ENCODE peak calls at places on chromosome 1, in eight cellular contexts. One of them, this sample, is unnamed.

GRCh38 chr1:242629396-242629795 is 104.9 kb upstream of the PLD5 start:
- DNase-seq in GM23338: no peak
- DNase-seq in GM23248: no peak
- DNase-seq in fibroblast of lung: no peak
- DNase-seq in PC-3: peak; percentile 85
- DNase-seq in K562: no peak
- DNase-seq in hepatocyte: no peak
- DNase-seq in mammary epithelial cell: peak; percentile 99
- DNase-seq in this sample: no peak

GRCh38 chr1:220956861-220957605 is 77.8 kb downstream of the HLX start:
- DNase-seq in GM23338: no peak
- DNase-seq in GM23248: peak; percentile 99
- DNase-seq in fibroblast of lung: peak; percentile 98
- DNase-seq in PC-3: peak; percentile 95
- DNase-seq in K562: peak; percentile 56
- DNase-seq in hepatocyte: peak; percentile 26
- DNase-seq in mammary epithelial cell: peak; percentile 88
- DNase-seq in this sample: peak; percentile 6

GRCh38 chr1:115463347-115463746 is 125.3 kb upstream of the NGF start:
- DNase-seq in GM23338: no peak
- DNase-seq in GM23248: no peak
- DNase-seq in fibroblast of lung: no peak
- DNase-seq in PC-3: peak; percentile 63
- DNase-seq in K562: no peak
- DNase-seq in hepatocyte: peak; percentile 55
- DNase-seq in mammary epithelial cell: peak; percentile 25
- DNase-seq in this sample: no peak

GRCh38 chr1:199855580-199855979 is 171.9 kb upstream of the NR5A2 start:
- DNase-seq in GM23338: no peak
- DNase-seq in GM23248: peak; percentile 89
- DNase-seq in fibroblast of lung: peak; percentile 68
- DNase-seq in PC-3: peak; percentile 72
- DNase-seq in K562: no peak
- DNase-seq in hepatocyte: no peak
- DNase-seq in mammary epithelial cell: peak; percentile 80
- DNase-seq in this sample: no peak

GRCh38 chr1:58524353-58524945 is 22.1 kb downstream of the OMA1 start:
- DNase-seq in GM23338: no peak
- DNase-seq in GM23248: peak; percentile 35
- DNase-seq in fibroblast of lung: no peak
- DNase-seq in PC-3: no peak
- DNase-seq in K562: no peak
- DNase-seq in hepatocyte: no peak
- DNase-seq in mammary epithelial cell: no peak
- DNase-seq in this sample: no peak

GRCh38 chr1:95583811-95584210 is 349.8 kb downstream of the RWDD3 start:
- DNase-seq in GM23338: peak; percentile 5
- DNase-seq in GM23248: no peak
- DNase-seq in fibroblast of lung: no peak
- DNase-seq in PC-3: no peak
- DNase-seq in K562: no peak
- DNase-seq in hepatocyte: no peak
- DNase-seq in mammary epithelial cell: no peak
- DNase-seq in this sample: peak; percentile 25

GRCh38 chr1:169289016-169289415 is 78.6 kb downstream of the NME7 start:
- DNase-seq in GM23338: no peak
- DNase-seq in GM23248: no peak
- DNase-seq in fibroblast of lung: no peak
- DNase-seq in PC-3: no peak
- DNase-seq in K562: no peak
- DNase-seq in hepatocyte: no peak
- DNase-seq in mammary epithelial cell: no peak
- DNase-seq in this sample: no peak

GRCh38 chr1:204398197-204399125 is 13.2 kb downstream of the PPP1R15B start:
- DNase-seq in GM23338: peak; percentile 97
- DNase-seq in GM23248: peak; percentile 82
- DNase-seq in fibroblast of lung: peak; percentile 57
- DNase-seq in PC-3: peak; percentile 100
- DNase-seq in K562: peak; percentile 80
- DNase-seq in hepatocyte: peak; percentile 91
- DNase-seq in mammary epithelial cell: peak; percentile 75
- DNase-seq in this sample: peak; percentile 89

GRCh38 chr1:29569971-29570634 is 333.8 kb downstream of the PTPRU start:
- DNase-seq in GM23338: no peak
- DNase-seq in GM23248: peak; percentile 97
- DNase-seq in fibroblast of lung: peak; percentile 100
- DNase-seq in PC-3: peak; percentile 99
- DNase-seq in K562: peak; percentile 6
- DNase-seq in hepatocyte: peak; percentile 65
- DNase-seq in mammary epithelial cell: peak; percentile 100
- DNase-seq in this sample: no peak

GRCh38 chr1:218537131-218537904 is 192.2 kb downstream of the TGFB2 start:
- DNase-seq in GM23338: no peak
- DNase-seq in GM23248: peak; percentile 79
- DNase-seq in fibroblast of lung: peak; percentile 71
- DNase-seq in PC-3: peak; percentile 90
- DNase-seq in K562: no peak
- DNase-seq in hepatocyte: no peak
- DNase-seq in mammary epithelial cell: peak; percentile 62
- DNase-seq in this sample: no peak

GRCh38 chr1:173122958-173123852 is 72.5 kb upstream of the TNFSF18 start:
- DNase-seq in GM23338: peak; percentile 61
- DNase-seq in GM23248: peak; percentile 89
- DNase-seq in fibroblast of lung: peak; percentile 88
- DNase-seq in PC-3: no peak
- DNase-seq in K562: peak; percentile 4
- DNase-seq in hepatocyte: peak; percentile 85
- DNase-seq in mammary epithelial cell: peak; percentile 91
- DNase-seq in this sample: peak; percentile 65

GRCh38 chr1:7916431-7916830 is 24.2 kb downstream of the TNFRSF9 start:
- DNase-seq in GM23338: no peak
- DNase-seq in GM23248: no peak
- DNase-seq in fibroblast of lung: no peak
- DNase-seq in PC-3: no peak
- DNase-seq in K562: no peak
- DNase-seq in hepatocyte: no peak
- DNase-seq in mammary epithelial cell: no peak
- DNase-seq in this sample: no peak

GRCh38 chr1:7912145-7912544 is 28.5 kb downstream of the TNFRSF9 start:
- DNase-seq in GM23338: no peak
- DNase-seq in GM23248: no peak
- DNase-seq in fibroblast of lung: no peak
- DNase-seq in PC-3: no peak
- DNase-seq in K562: no peak
- DNase-seq in hepatocyte: no peak
- DNase-seq in mammary epithelial cell: no peak
- DNase-seq in this sample: no peak

GRCh38 chr1:7915826-7916225 is 24.8 kb downstream of the TNFRSF9 start:
- DNase-seq in GM23338: no peak
- DNase-seq in GM23248: no peak
- DNase-seq in fibroblast of lung: no peak
- DNase-seq in PC-3: no peak
- DNase-seq in K562: no peak
- DNase-seq in hepatocyte: no peak
- DNase-seq in mammary epithelial cell: no peak
- DNase-seq in this sample: no peak

DNA sequence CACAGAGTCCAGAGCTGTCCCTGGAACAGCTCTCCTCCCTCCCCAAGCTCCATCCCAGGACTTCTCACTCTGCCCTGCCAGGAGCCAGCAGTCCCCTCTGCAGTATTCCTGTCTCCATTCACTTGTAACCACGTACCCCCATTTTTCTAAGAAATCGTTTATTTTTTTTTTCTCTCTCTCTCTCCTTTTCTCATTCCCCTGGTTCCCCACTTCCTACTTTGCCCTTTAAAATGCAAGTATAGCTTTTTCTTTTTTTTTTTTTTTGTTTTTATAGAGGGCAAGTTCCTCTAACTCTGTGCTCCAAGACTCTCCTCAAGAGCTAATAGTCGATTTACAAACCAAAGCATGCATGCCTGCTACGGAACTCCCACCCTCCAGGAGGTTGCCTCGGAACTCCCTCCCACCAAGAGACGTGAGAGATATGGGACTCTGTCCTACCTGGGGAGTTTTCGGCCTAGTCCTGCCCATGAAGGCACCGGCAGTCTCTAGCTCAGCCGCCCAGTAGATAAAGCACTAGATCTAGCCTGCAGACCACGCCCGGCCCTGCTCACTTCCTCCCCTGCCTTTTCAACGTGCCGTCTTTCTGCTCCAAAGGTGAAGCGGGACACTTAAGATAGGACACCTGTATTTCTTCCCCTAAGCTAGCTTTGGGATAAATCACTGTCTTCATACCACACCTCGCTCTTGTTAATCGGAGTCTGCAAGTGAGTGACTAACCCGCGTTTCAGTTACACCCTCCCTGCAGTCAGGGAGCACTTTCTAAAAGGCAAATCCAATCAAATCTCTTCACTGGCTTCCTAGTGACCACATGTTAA is 27.7 kb downstream of the TNFRSF9 start:
- DNase-seq in GM23338: peak; percentile 37
- DNase-seq in GM23248: no peak
- DNase-seq in fibroblast of lung: no peak
- DNase-seq in PC-3: no peak
- DNase-seq in K562: peak; percentile 48
- DNase-seq in hepatocyte: peak; percentile 12
- DNase-seq in mammary epithelial cell: no peak
- DNase-seq in this sample: no peak
- H2AFZ ChIP-seq in GM23338: peak overlapping the region; percentile 85
- H2AFZ ChIP-seq in GM23248: no peak overlapping the region
- H2AFZ ChIP-seq in fibroblast of lung: no peak overlapping the region
- H2AFZ ChIP-seq in PC-3: no peak overlapping the region
- H2AFZ ChIP-seq in K562: peak overlapping the region; percentile 35
- H2AFZ ChIP-seq in hepatocyte: no peak overlapping the region
- H2AFZ ChIP-seq in mammary epithelial cell: no peak overlapping the region
- H2AFZ ChIP-seq in this sample: no peak overlapping the region

GRCh38 chr1:107623431-107623830 is 341.5 kb downstream of the VAV3 start:
- DNase-seq in GM23338: no peak
- DNase-seq in GM23248: no peak
- DNase-seq in fibroblast of lung: no peak
- DNase-seq in PC-3: peak; percentile 39
- DNase-seq in K562: no peak
- DNase-seq in hepatocyte: no peak
- DNase-seq in mammary epithelial cell: no peak
- DNase-seq in this sample: no peak
- TF ChIP-seq EZH2 in GM23338: no peak
- TF ChIP-seq EZH2 in GM23248: no peak
- TF ChIP-seq EZH2 in fibroblast of lung: no peak
- TF ChIP-seq EZH2 in PC-3: no peak
- TF ChIP-seq EZH2 in K562: no peak
- TF ChIP-seq EZH2 in hepatocyte: no peak
- TF ChIP-seq EZH2 in mammary epithelial cell: no peak
- TF ChIP-seq EZH2 in this sample: no peak

DNA sequence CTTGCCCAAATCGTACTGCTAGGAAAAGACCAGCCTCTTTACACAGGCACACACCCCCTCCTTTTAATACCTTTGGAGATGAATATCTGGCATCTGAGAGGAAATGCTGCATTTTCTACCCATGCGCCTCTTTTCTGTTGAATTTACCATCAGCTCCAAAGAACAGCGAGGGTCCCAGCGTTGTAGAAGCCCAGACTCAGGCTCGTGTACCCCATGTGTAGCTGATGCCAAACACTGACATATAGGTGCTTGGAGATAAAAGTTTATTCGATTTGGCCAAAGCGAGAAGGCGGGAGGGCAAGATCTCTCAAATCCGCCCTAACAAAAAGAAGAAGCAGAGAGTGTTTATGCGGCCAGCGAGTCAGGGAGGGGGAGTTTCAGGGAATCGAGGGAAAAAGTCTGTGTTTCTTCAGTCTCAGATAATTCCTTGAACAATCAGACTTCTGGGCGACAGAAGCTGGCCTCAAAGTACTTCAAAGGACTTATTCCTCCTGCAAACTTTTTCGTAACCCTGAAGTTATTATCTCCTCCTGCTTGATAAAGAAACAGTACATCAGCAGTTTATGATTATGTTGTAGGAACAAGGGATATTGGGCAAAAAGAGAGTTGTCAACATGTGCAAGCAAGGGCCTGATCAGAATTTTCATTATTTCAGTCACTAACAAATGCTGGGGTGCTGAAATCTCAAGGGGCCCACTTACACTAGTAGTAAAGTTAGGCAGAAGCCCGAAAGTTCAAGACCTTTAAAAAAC is 642 bp upstream of the CREG1 start:
- DNase-seq in GM23338: peak; percentile 22
- DNase-seq in GM23248: no peak
- DNase-seq in fibroblast of lung: no peak
- DNase-seq in PC-3: no peak
- DNase-seq in K562: peak; percentile 55
- DNase-seq in hepatocyte: no peak
- DNase-seq in mammary epithelial cell: no peak
- DNase-seq in this sample: peak; percentile 39
- H2AFZ ChIP-seq in GM23338: peak overlapping the region; percentile 93
- H2AFZ ChIP-seq in GM23248: peak overlapping the region; percentile 99
- H2AFZ ChIP-seq in fibroblast of lung: peak overlapping the region; percentile 81
- H2AFZ ChIP-seq in PC-3: peak overlapping the region; percentile 97
- H2AFZ ChIP-seq in K562: peak overlapping the region; percentile 96
- H2AFZ ChIP-seq in hepatocyte: peak overlapping the region; percentile 60
- H2AFZ ChIP-seq in mammary epithelial cell: peak overlapping the region; percentile 93
- H2AFZ ChIP-seq in this sample: peak overlapping the region; percentile 96

DNA sequence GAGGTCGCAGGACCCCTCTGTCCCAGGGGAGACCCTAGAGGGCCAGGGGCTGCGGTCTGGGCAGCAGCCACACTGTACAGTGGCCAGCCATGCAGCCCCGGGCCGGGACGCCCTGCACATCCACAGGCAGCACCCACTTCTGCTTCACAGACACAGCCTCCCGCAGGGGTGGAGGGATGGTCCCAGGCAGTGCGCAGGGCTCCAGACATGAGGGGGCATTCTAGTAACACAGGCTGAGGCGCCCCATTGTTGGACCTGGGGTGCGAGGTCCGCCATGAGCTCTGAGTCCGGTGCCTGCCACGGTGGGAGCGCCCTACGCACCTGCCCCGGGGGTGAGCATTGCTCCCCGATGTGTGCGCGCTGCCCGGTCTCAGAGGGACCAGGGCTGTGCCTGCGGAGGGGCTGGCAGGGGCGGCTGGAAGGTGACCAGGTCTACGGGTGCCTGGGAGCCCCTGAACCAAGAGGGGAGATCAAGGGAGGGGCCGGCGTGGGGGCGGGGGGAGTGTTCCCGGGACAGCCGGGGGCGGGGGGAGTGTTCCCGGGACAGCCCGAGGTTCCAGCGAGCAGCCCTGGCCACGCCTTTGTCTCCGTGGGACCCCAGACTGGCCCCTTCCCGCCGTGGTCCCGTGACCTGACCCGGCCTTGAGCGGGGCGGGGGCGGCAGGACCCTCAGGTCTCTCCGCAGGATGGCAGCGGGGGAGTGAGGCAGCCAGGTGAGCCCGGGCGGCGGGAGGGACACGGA is 4.5 kb downstream of the MMEL1 start:
- DNase-seq in GM23338: peak; percentile 32
- DNase-seq in GM23248: no peak
- DNase-seq in fibroblast of lung: no peak
- DNase-seq in PC-3: no peak
- DNase-seq in K562: no peak
- DNase-seq in hepatocyte: no peak
- DNase-seq in mammary epithelial cell: no peak
- DNase-seq in this sample: peak; percentile 39
- TF ChIP-seq EZH2 in GM23338: no peak
- TF ChIP-seq EZH2 in GM23248: no peak
- TF ChIP-seq EZH2 in fibroblast of lung: peak; percentile 61
- TF ChIP-seq EZH2 in PC-3: no peak
- TF ChIP-seq EZH2 in K562: no peak
- TF ChIP-seq EZH2 in hepatocyte: no peak
- TF ChIP-seq EZH2 in mammary epithelial cell: peak; percentile 91
- TF ChIP-seq EZH2 in this sample: peak; percentile 85

This sample was measured in neural progenitor cell.